ENCODE peak calls at places on chromosomes 13 and 19, in five cellular contexts. Q is K562, L is HepG2, U is GM12878, O is H1. D is an unnamed sample. For H3K4me1, the result is how much of the 10 kb centered on the place peaks cover.

GRCh38 chr13:34021619-34022018 is 203.7 kb downstream of the RFC3 start:
- DNase-seq in Q (no peak), O (no peak), U (no peak), L (no peak), D (no peak)

GRCh38 chr13:99909836-99910619 is 61.5 kb downstream of the ZIC5 start:
- DNase-seq in L (no peak), O (no peak), Q (no peak), U (no peak), D (no peak)

GRCh38 chr19:3115411-3115810 is 20.4 kb upstream of the GNA15 start:
- DNase-seq in Q (peak), L (no peak), U (no peak), O (no peak), D (no peak)

GRCh38 chr13:80979035-80979641 is 638.2 kb upstream of the SPRY2 start:
- DNase-seq in Q (peak), O (no peak), L (peak), U (peak), D (peak)

GRCh38 chr13:91162180-91162579 is 185.3 kb upstream of the MIR17HG start:
- DNase-seq in U (no peak), L (no peak), Q (no peak), O (no peak), D (no peak)

GRCh38 chr19:12574036-12574435 is 22.8 kb upstream of the ZNF564 start:
- DNase-seq in U (peak), Q (no peak), O (no peak), L (no peak), D (no peak)

GRCh38 chr13:87356314-87356713 is 314.9 kb upstream of the SLITRK5 start:
- DNase-seq in L (no peak), U (no peak), Q (peak), O (no peak), D (no peak)

GRCh38 chr19:6767357-6768235 is at the start of gene SH2D3A:
- DNase-seq in O (peak), U (peak), L (peak), Q (peak), D (peak)

GRCh38 chr13:20525144-20525600 is 485 bp downstream of the CRYL1 start:
- DNase-seq in Q (peak), L (peak), U (no peak), O (peak), D (no peak)

GRCh38 chr13:110340812-110341444 is 33.8 kb downstream of the COL4A2 start:
- DNase-seq in L (no peak), Q (no peak), U (no peak), O (no peak), D (no peak)

GRCh38 chr13:24627090-24627714 is 53.0 kb upstream of the ATP12A start:
- DNase-seq in O (peak), U (no peak), Q (peak), L (peak), D (peak)

GRCh38 chr13:30338331-30338851 is 31.0 kb upstream of the KATNAL1 start:
- DNase-seq in O (no peak), U (no peak), L (no peak), Q (peak), D (peak)

GRCh38 chr13:86825410-86825809 is 845.8 kb upstream of the SLITRK5 start:
- DNase-seq in L (peak), O (no peak), U (no peak), Q (no peak), D (no peak)

GRCh38 chr19:30253581-30253996 is 118.6 kb upstream of the ZNF536 start:
- DNase-seq in U (no peak), Q (no peak), O (no peak), L (no peak), D (no peak)

GRCh38 chr13:101718496-101718895 is 266.0 kb downstream of the ITGBL1 start:
- DNase-seq in U (no peak), O (no peak), L (no peak), Q (no peak), D (no peak)

GRCh38 chr19:14416743-14417214 is 2.4 kb downstream of the DDX39A start:
- DNase-seq in Q (no peak), L (no peak), U (no peak), O (no peak), D (no peak)

GRCh38 chr13:29594310-29594709 is 1.2 kb downstream of the SLC7A1 start:
- DNase-seq in L (peak), U (peak), O (no peak), Q (peak), D (no peak)

GRCh38 chr13:113545931-113546516 is 38.5 kb upstream of the TFDP1 start:
- DNase-seq in U (no peak), O (peak), L (no peak), Q (no peak), D (no peak)

GRCh38 chr13:99303863-99304521 is 3.2 kb downstream of the GPR183 start:
- DNase-seq in Q (no peak), O (no peak), L (no peak), U (no peak), D (no peak)

GRCh38 chr13:77415253-77416127 is 88.6 kb upstream of the MYCBP2 start:
- DNase-seq in U (peak), Q (no peak), O (no peak), L (no peak), D (no peak)

GRCh38 chr19:40608957-40609356 is 7.8 kb downstream of the LTBP4 start:
- DNase-seq in U (no peak), O (no peak), Q (no peak), L (no peak), D (no peak)

GRCh38 chr19:39737351-39737750 is 478 bp downstream of the CLC start:
- DNase-seq in U (no peak), Q (no peak), O (no peak), L (no peak), D (no peak)

GRCh38 chr13:101150998-101151397 is 265.3 kb downstream of the NALCN start:
- DNase-seq in O (no peak), U (no peak), Q (no peak), L (no peak), D (no peak)

GRCh38 chr13:20546559-20546958 is 20.4 kb upstream of the IFT88 start:
- DNase-seq in U (no peak), L (no peak), O (no peak), Q (no peak), D (no peak)

GRCh38 chr19:16851031-16851712 is 22.0 kb downstream of the SIN3B start:
- DNase-seq in Q (no peak), U (no peak), L (no peak), O (no peak), D (no peak)

GRCh38 chr19:18861235-18861634 is 29.5 kb downstream of the UPF1 start:
- DNase-seq in O (no peak), Q (no peak), L (no peak), U (no peak), D (no peak)

GRCh38 chr13:40764587-40765403 is 6.2 kb downstream of the MRPS31 start:
- DNase-seq in Q (no peak), O (no peak), L (no peak), U (no peak), D (no peak)

GRCh38 chr19:55489711-55490477 is 1.7 kb downstream of the SSC5D start:
- DNase-seq in L (no peak), Q (no peak), O (no peak), U (no peak), D (no peak)

GRCh38 chr13:44411841-44412240 is 38.2 kb downstream of the SERP2 start:
- DNase-seq in U (no peak), Q (no peak), L (no peak), O (no peak), D (no peak)

GRCh38 chr13:58946274-58946673 is 1217.5 kb downstream of the DIAPH3 start:
- DNase-seq in O (no peak), Q (no peak), L (no peak), U (no peak), D (no peak)

GRCh38 chr13:98842858-98843481 is 90.5 kb upstream of the SLC15A1 start:
- DNase-seq in Q (peak), O (peak), L (peak), U (peak), D (peak)

GRCh38 chr13:87777395-87777794 is 106.2 kb downstream of the SLITRK5 start:
- DNase-seq in Q (no peak), L (peak), U (no peak), O (no peak), D (no peak)

GRCh38 chr19:58395979-58396627 is 647 bp downstream of the RNF225 start:
- DNase-seq in Q (no peak), O (peak), U (no peak), L (no peak), D (no peak)

GRCh38 chr13:31048521-31048920 is 113.2 kb downstream of the HSPH1 start:
- DNase-seq in L (no peak), U (no peak), Q (no peak), O (no peak), D (no peak)

GRCh38 chr13:97573011-97573410 is 139.0 kb downstream of the RAP2A start:
- DNase-seq in O (no peak), L (no peak), Q (no peak), U (no peak), D (no peak)

GRCh38 chr19:56144816-56145215 is 3.7 kb downstream of the ZNF444 start:
- DNase-seq in Q (no peak), U (no peak), O (no peak), L (no peak), D (no peak)

GRCh38 chr13:60095300-60095699 is 68.4 kb downstream of the DIAPH3 start:
- DNase-seq in L (no peak), U (no peak), O (no peak), Q (peak), D (no peak)

GRCh38 chr13:103007427-103007762 is 58.8 kb downstream of the SLC10A2 start:
- DNase-seq in Q (no peak), L (no peak), O (no peak), U (no peak), D (no peak)
- H3K4me3 ChIP-seq in Q (no peak), L (no peak), O (no peak), U (no peak), D (no peak)

GRCh38 chr19:54341295-54341694 is 2.3 kb upstream of the LILRA4 start:
- DNase-seq in L (no peak), O (no peak), Q (peak), U (no peak), D (no peak)

GRCh38 chr19:54343868-54344267 is 4.9 kb upstream of the LILRA4 start:
- DNase-seq in U (no peak), L (no peak), O (no peak), Q (no peak), D (no peak)

GRCh38 chr19:54351474-54351873 is 12.5 kb upstream of the LILRA4 start:
- DNase-seq in U (no peak), L (no peak), O (no peak), Q (no peak), D (no peak)

GRCh38 chr19:54345938-54346386 is 7.0 kb upstream of the LILRA4 start:
- DNase-seq in L (no peak), U (peak), O (no peak), Q (no peak), D (no peak)
- H3K4me1 ChIP-seq in L (under half), U (under half), O (under half), Q (under half), D (under half)

GRCh38 chr13:94114166-94114565 is 365.3 kb downstream of the DCT start:
- DNase-seq in U (no peak), O (no peak), Q (no peak), L (no peak), D (no peak)
- TF ChIP-seq SP1 in U (no peak), O (no peak), Q (no peak), L (no peak), D (no peak)

GRCh38 chr19:50203281-50204080 is at the start of gene MYH14:
- DNase-seq in U (no peak), Q (peak), L (peak), O (peak), D (peak)
- H3K4me3 ChIP-seq in U (no peak), Q (peak), L (peak), O (peak), D (peak)

GRCh38 chr19:38693380-38694223 is 46.2 kb downstream of the ACTN4 start:
- DNase-seq in U (no peak), O (no peak), Q (no peak), L (peak), D (peak)
- H3K4me1 ChIP-seq in U (under half), O (under half), Q (under half), L (half or more), D (half or more)

GRCh38 chr19:5691205-5691929 is 1.3 kb downstream of the RPL36 start:
- DNase-seq in O (no peak), Q (peak), L (no peak), U (no peak), D (no peak)
- TF ChIP-seq SP1 in O (no peak), Q (no peak), L (no peak), U (no peak), D (peak)

GRCh38 chr19:45958320-45958719 is 15.3 kb downstream of the NOVA2 start:
- DNase-seq in U (no peak), L (no peak), Q (no peak), O (no peak), D (no peak)

GRCh38 chr19:45959517-45960025 is 14.1 kb downstream of the NOVA2 start:
- DNase-seq in Q (no peak), U (no peak), O (no peak), L (no peak), D (no peak)

GRCh38 chr19:45958763-45959516 is 14.7 kb downstream of the NOVA2 start:
- DNase-seq in O (no peak), U (no peak), L (no peak), Q (no peak), D (no peak)

GRCh38 chr19:45962021-45962420 is 11.6 kb downstream of the NOVA2 start:
- DNase-seq in Q (no peak), O (no peak), L (no peak), U (no peak), D (no peak)

GRCh38 chr19:45960595-45961235 is 12.9 kb downstream of the NOVA2 start:
- DNase-seq in O (peak), U (no peak), Q (peak), L (no peak), D (no peak)
- H3K4me3 ChIP-seq in O (peak), U (no peak), Q (no peak), L (no peak), D (no peak)

GRCh38 chr19:8569066-8569761 is 8.0 kb downstream of the MYO1F start:
- DNase-seq in U (peak), O (no peak), L (no peak), Q (peak), D (peak)
- H3K4me1 ChIP-seq in U (under half), O (under half), L (under half), Q (under half), D (under half)

DNA sequence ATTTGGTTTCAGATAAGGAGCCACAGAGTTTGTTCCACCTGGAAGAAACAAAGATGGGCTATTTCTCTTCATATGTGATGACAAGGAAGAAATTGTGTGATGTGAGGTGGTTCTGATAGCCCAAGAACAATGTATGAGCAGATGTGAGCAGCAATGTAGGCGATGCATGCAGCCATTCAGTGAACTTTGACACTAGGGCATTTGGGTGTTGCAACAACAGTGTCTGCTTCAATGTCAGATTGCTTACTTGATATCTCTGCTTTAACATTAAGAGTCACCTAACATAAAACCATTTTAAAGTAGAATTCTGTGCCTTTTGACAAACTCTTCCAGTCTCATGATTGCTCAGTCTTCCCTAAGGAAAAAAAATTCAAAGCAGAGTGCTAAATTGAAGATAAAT is 865.4 kb downstream of the SLITRK6 start:
- DNase-seq in O (no peak), L (no peak), Q (no peak), U (no peak), D (no peak)
- TF ChIP-seq SP1 in O (no peak), L (no peak), Q (no peak), U (no peak), D (no peak)

GRCh38 chr19:5564930-5565329 is 2.8 kb downstream of the TINCR start:
- DNase-seq in O (no peak), U (no peak), L (no peak), Q (no peak), D (no peak)
- H3K4me3 ChIP-seq in O (no peak), U (no peak), L (no peak), Q (no peak), D (no peak)

D was measured in HCT116.